ENCODE peak calls at places on chromosome 11, in four cellular contexts. E is HEK293T, U is EL, Z is T1000. M is an unnamed sample.

GRCh38 chr11:96044747-96045146 is 120.8 kb upstream of the MTMR2 start:
- DNase-seq in E (no peak), U (no peak), Z (no peak), M (no peak)

GRCh38 chr11:21909145-21909544 is 283.7 kb upstream of the ANO5 start:
- DNase-seq in E (no peak), U (no peak), Z (no peak), M (no peak)

GRCh38 chr11:69320756-69321741 is 27.1 kb downstream of the MYEOV start:
- DNase-seq in E (no peak), U (peak; percentile 65), Z (peak; percentile 44), M (no peak)

GRCh38 chr11:131042041-131042390 is 125.7 kb upstream of the SNX19 start:
- DNase-seq in E (no peak), U (no peak), Z (no peak), M (no peak)

GRCh38 chr11:82268627-82269026 is 465.0 kb downstream of the FAM181B start:
- DNase-seq in E (no peak), U (no peak), Z (no peak), M (no peak)

GRCh38 chr11:121417607-121418006 is 34.5 kb upstream of the SORL1 start:
- DNase-seq in E (no peak), U (no peak), Z (no peak), M (no peak)

GRCh38 chr11:104694259-104695070 is 203.8 kb downstream of the CASP12 start:
- DNase-seq in E (no peak), U (peak; percentile 80), Z (peak; percentile 1), M (no peak)

GRCh38 chr11:72745511-72745910 is 6.7 kb downstream of the ARAP1 start:
- DNase-seq in E (no peak), U (no peak), Z (no peak), M (no peak)

GRCh38 chr11:6855971-6856542 is 6.8 kb upstream of the OR10A2 start:
- DNase-seq in E (no peak), U (peak; percentile 73), Z (no peak), M (no peak)

GRCh38 chr11:26319906-26320305 is 12.0 kb upstream of the ANO3 start:
- DNase-seq in E (peak; percentile 34), U (no peak), Z (no peak), M (no peak)

GRCh38 chr11:5923427-5923776 is 18.6 kb upstream of the OR56A3 start:
- DNase-seq in E (no peak), U (no peak), Z (no peak), M (no peak)

GRCh38 chr11:8649361-8649760 is 33.1 kb downstream of the TRIM66 start:
- DNase-seq in E (no peak), U (peak; percentile 70), Z (no peak), M (no peak)

GRCh38 chr11:61542024-61542461 is 33.5 kb downstream of the LRRC10B start:
- DNase-seq in E (no peak), U (no peak), Z (no peak), M (no peak)

GRCh38 chr11:20417771-20418170 is 30.3 kb downstream of the PRMT3 start:
- DNase-seq in E (no peak), U (no peak), Z (no peak), M (no peak)

GRCh38 chr11:96337541-96338530 is 5.2 kb downstream of the MAML2 start:
- DNase-seq in E (no peak), U (no peak), Z (no peak), M (no peak)

GRCh38 chr11:10392680-10393079 is 62.4 kb upstream of the AMPD3 start:
- DNase-seq in E (no peak), U (peak; percentile 88), Z (peak; percentile 20), M (no peak)

GRCh38 chr11:77402218-77402556 is 71.7 kb downstream of the PAK1 start:
- DNase-seq in E (no peak), U (no peak), Z (no peak), M (no peak)

GRCh38 chr11:1547467-1548098 is 24.5 kb downstream of the DUSP8 start:
- DNase-seq in E (no peak), U (no peak), Z (no peak), M (no peak)

GRCh38 chr11:130555251-130555841 is 106.9 kb downstream of the ADAMTS15 start:
- DNase-seq in E (no peak), U (no peak), Z (no peak), M (no peak)

GRCh38 chr11:114262681-114263509 is 33.3 kb upstream of the NNMT start:
- DNase-seq in E (peak; percentile 73), U (peak; percentile 44), Z (no peak), M (peak; percentile 46)

GRCh38 chr11:128462802-128463385 is 124.5 kb downstream of the ETS1 start:
- DNase-seq in E (no peak), U (no peak), Z (no peak), M (no peak)

GRCh38 chr11:100098560-100098959 is 588.5 kb upstream of the ARHGAP42 start:
- DNase-seq in E (no peak), U (no peak), Z (no peak), M (no peak)

GRCh38 chr11:76621866-76622265 is 48.7 kb downstream of the LRRC32 start:
- DNase-seq in E (no peak), U (no peak), Z (no peak), M (no peak)

GRCh38 chr11:11390068-11390775 is 37.2 kb upstream of the CSNK2A3 start:
- DNase-seq in E (no peak), U (no peak), Z (no peak), M (no peak)

GRCh38 chr11:121681536-121681935 is 228.8 kb upstream of the SORL1-AS1 start:
- DNase-seq in E (no peak), U (no peak), Z (no peak), M (no peak)

GRCh38 chr11:17164361-17165246 is 43.2 kb downstream of the PIK3C2A start:
- DNase-seq in E (no peak), U (peak; percentile 48), Z (no peak), M (no peak)

GRCh38 chr11:6475936-6476335 is 2.2 kb upstream of the TRIM3 start:
- DNase-seq in E (no peak), U (no peak), Z (no peak), M (peak; percentile 5)

GRCh38 chr11:104225047-104225446 is 61.1 kb upstream of the PDGFD start:
- DNase-seq in E (no peak), U (no peak), Z (no peak), M (no peak)

GRCh38 chr11:112058103-112058502 is 15.7 kb downstream of the PIH1D2 start:
- DNase-seq in E (no peak), U (no peak), Z (no peak), M (no peak)

GRCh38 chr11:43558556-43559127 is 121.9 kb upstream of the HSD17B12 start:
- DNase-seq in E (no peak), U (no peak), Z (no peak), M (no peak)

GRCh38 chr11:74696932-74697687 is 34.1 kb downstream of the CHRDL2 start:
- DNase-seq in E (no peak), U (peak; percentile 86), Z (no peak), M (no peak)